ENCODE peak calls at places on chromosomes 5 and 9, in nine cellular contexts. Y, D, K, I, L, V, F, W and J are unnamed samples.

GRCh38 chr9:137317021-137317978 is 15.2 kb upstream of the NRARP start:
- DNase-seq in D (no peak), Y (no peak), L (no peak), I (peak), K (no peak), V (no peak), W (no peak), F (no peak), J (no peak)

GRCh38 chr5:146758898-146759297 is 119.7 kb downstream of the PPP2R2B start:
- DNase-seq in Y (no peak), W (no peak), I (no peak), K (no peak), D (no peak), V (no peak), L (peak), F (no peak), J (no peak)

GRCh38 chr5:24232929-24233328 is 411.8 kb downstream of the CDH10 start:
- DNase-seq in D (no peak), I (no peak), L (no peak), V (no peak), W (no peak), F (peak), K (no peak), Y (no peak), J (no peak)

GRCh38 chr5:160159991-160160826 is 41.0 kb upstream of the PWWP2A start:
- DNase-seq in I (no peak), D (no peak), K (no peak), Y (no peak), V (peak), L (no peak), F (no peak), W (no peak), J (no peak)

GRCh38 chr5:173457482-173457881 is 129.3 kb upstream of the STC2 start:
- DNase-seq in W (no peak), D (peak), V (no peak), K (no peak), Y (no peak), F (no peak), I (no peak), L (peak), J (no peak)

GRCh38 chr9:93958875-93959682 is 3.9 kb upstream of the BARX1 start:
- DNase-seq in F (peak), D (peak), I (no peak), V (no peak), Y (no peak), W (no peak), L (peak), K (no peak), J (no peak)

GRCh38 chr5:149636861-149637246 is 55.6 kb downstream of the ARHGEF37 start:
- DNase-seq in I (peak), K (no peak), V (peak), F (peak), L (peak), W (no peak), D (peak), Y (peak), J (no peak)

GRCh38 chr5:169873642-169874041 is 106.7 kb downstream of the INSYN2B start:
- DNase-seq in Y (no peak), D (peak), K (no peak), F (peak), V (no peak), W (no peak), I (no peak), L (peak), J (no peak)

GRCh38 chr9:126429190-126429589 is 102.6 kb downstream of the MVB12B start:
- DNase-seq in K (no peak), I (no peak), Y (no peak), W (no peak), D (no peak), V (no peak), L (no peak), F (no peak), J (no peak)

GRCh38 chr5:144236479-144236878 is 65.8 kb downstream of the KCTD16 start:
- DNase-seq in D (no peak), K (no peak), I (no peak), Y (no peak), V (no peak), L (no peak), F (no peak), W (no peak), J (no peak)

GRCh38 chr5:68725905-68726683 is 367.7 kb upstream of the SLC30A5 start:
- DNase-seq in W (no peak), L (no peak), K (no peak), I (no peak), Y (no peak), F (no peak), V (no peak), D (no peak), J (no peak)

GRCh38 chr5:136011427-136012001 is 17.3 kb upstream of the TGFBI start:
- DNase-seq in F (peak), Y (no peak), I (no peak), L (peak), W (no peak), V (no peak), K (no peak), D (peak), J (no peak)

GRCh38 chr9:79471577-79472543 is 99.9 kb upstream of the TLE4 start:
- DNase-seq in L (peak), V (no peak), K (no peak), F (peak), D (peak), Y (peak), I (peak), W (no peak), J (no peak)

GRCh38 chr9:2494571-2494970 is 127.0 kb upstream of the VLDLR start:
- DNase-seq in I (no peak), F (no peak), W (no peak), L (peak), Y (no peak), K (no peak), V (no peak), D (peak), J (no peak)

GRCh38 chr9:121199921-121200320 is 1.7 kb downstream of the RAB14 start:
- DNase-seq in K (no peak), W (no peak), D (no peak), F (no peak), L (no peak), V (no peak), Y (no peak), I (no peak), J (no peak)

GRCh38 chr5:68749648-68750047 is 344.2 kb upstream of the SLC30A5 start:
- DNase-seq in I (no peak), V (no peak), W (no peak), F (peak), D (no peak), K (no peak), Y (no peak), L (no peak), J (no peak)

GRCh38 chr5:56003179-56003578 is 8.4 kb upstream of the IL6ST start:
- DNase-seq in L (peak), Y (no peak), I (no peak), W (no peak), K (no peak), D (peak), F (no peak), V (no peak), J (no peak)

GRCh38 chr5:118937393-118938061 is 50.8 kb downstream of the DTWD2 start:
- DNase-seq in Y (no peak), V (no peak), D (no peak), L (peak), F (no peak), W (no peak), K (no peak), I (no peak), J (no peak)

GRCh38 chr5:135833521-135833920 is 942 bp upstream of the SLC25A48 start:
- DNase-seq in Y (peak), I (no peak), L (no peak), K (no peak), W (no peak), V (no peak), F (no peak), D (no peak), J (no peak)

GRCh38 chr5:55101556-55102276 is 730 bp upstream of the GZMA start:
- DNase-seq in V (no peak), I (no peak), K (peak), D (no peak), W (no peak), L (no peak), Y (no peak), F (no peak), J (no peak)

GRCh38 chr5:10536931-10537579 is 26.8 kb upstream of the ANKRD33B start:
- DNase-seq in W (no peak), K (no peak), I (no peak), F (no peak), L (peak), D (no peak), Y (peak), V (no peak), J (no peak)

GRCh38 chr5:110917161-110917875 is 154.2 kb upstream of the TSLP start:
- DNase-seq in V (no peak), W (no peak), Y (no peak), I (no peak), K (no peak), L (peak), D (peak), F (no peak), J (no peak)

GRCh38 chr5:96745844-96746531 is 61.8 kb downstream of the ERAP1 start:
- DNase-seq in L (no peak), W (no peak), F (peak), V (no peak), D (peak), I (no peak), K (no peak), Y (no peak), J (no peak)